ENCODE peak calls at places on chromosomes 16 and 17, in four cellular contexts. D is neuronal stem cell, Q is substantia nigra, X is lung. P is an unnamed sample.

GRCh38 chr17:40352779-40353394 is 11.7 kb downstream of the GJD3 start:
- DNase-seq in Q (no peak), D (no peak), X (no peak), P (no peak)

GRCh38 chr16:82082543-82083244 is 47.6 kb downstream of the HSD17B2 start:
- DNase-seq in D (no peak), Q (no peak), X (no peak), P (no peak)

GRCh38 chr17:80790021-80790765 is 201.4 kb upstream of the CHMP6 start:
- DNase-seq in X (no peak), D (no peak), Q (no peak), P (no peak)

GRCh38 chr16:56950881-56951771 is 10.6 kb upstream of the CETP start:
- DNase-seq in Q (no peak), D (peak; percentile 24), X (peak; percentile 37), P (no peak)

GRCh38 chr17:75854111-75854748 is 905 bp downstream of the WBP2 start:
- DNase-seq in Q (no peak), D (no peak), X (no peak), P (no peak)

GRCh38 chr16:67246945-67247697 is at the start of gene FHOD1:
- DNase-seq in X (peak; percentile 99), D (peak; percentile 89), Q (peak; percentile 79), P (peak; percentile 81)

GRCh38 chr17:17943281-17943984 is 28.8 kb downstream of the TOM1L2 start:
- DNase-seq in Q (no peak), X (no peak), D (no peak), P (no peak)

GRCh38 chr17:48490391-48491026 is 40.3 kb downstream of the HOXB1 start:
- DNase-seq in X (no peak), Q (no peak), D (no peak), P (no peak)

GRCh38 chr17:80169784-80170500 is at the start of gene CARD14:
- DNase-seq in D (no peak), Q (no peak), X (peak; percentile 68), P (no peak)

GRCh38 chr16:57372372-57373116 is at the start of gene CX3CL1:
- DNase-seq in X (peak; percentile 53), Q (no peak), D (no peak), P (peak; percentile 37)

GRCh38 chr17:40355123-40355803 is 9.3 kb downstream of the GJD3 start:
- DNase-seq in X (peak; percentile 76), D (peak; percentile 72), Q (no peak), P (no peak)

GRCh38 chr16:12084436-12084835 is 107.9 kb downstream of the SNX29 start:
- DNase-seq in X (no peak), D (no peak), Q (no peak), P (no peak)

GRCh38 chr17:5419959-5420653 is at the start of gene RPAIN:
- DNase-seq in D (no peak), X (peak; percentile 86), Q (peak; percentile 66), P (peak; percentile 91)

GRCh38 chr17:81858967-81859905 is 1.1 kb downstream of the P4HB start:
- DNase-seq in D (no peak), Q (no peak), X (no peak), P (no peak)

GRCh38 chr17:63542942-63543821 is 7.1 kb upstream of the DCAF7 start:
- DNase-seq in Q (no peak), X (no peak), D (no peak), P (no peak)

GRCh38 chr17:29582767-29583166 is 6.7 kb downstream of the GIT1 start:
- DNase-seq in Q (peak; percentile 41), X (no peak), D (no peak), P (peak; percentile 80)

GRCh38 chr17:82148997-82149396 is 51.0 kb upstream of the FASN start:
- DNase-seq in X (no peak), D (no peak), Q (no peak), P (no peak)

GRCh38 chr17:65155622-65156021 is 18.5 kb downstream of the RGS9 start:
- DNase-seq in D (no peak), X (no peak), Q (no peak), P (no peak)

GRCh38 chr17:28750178-28751047 is 6.6 kb downstream of the TRAF4 start:
- DNase-seq in Q (peak; percentile 50), D (peak; percentile 89), X (peak; percentile 94), P (peak; percentile 84)

GRCh38 chr16:57185446-57185944 is 344 bp downstream of the PSME3IP1 start:
- DNase-seq in Q (no peak), X (peak; percentile 40), D (no peak), P (no peak)

GRCh38 chr16:234468-235305 is at the start of gene FAM234A:
- DNase-seq in D (peak; percentile 95), X (peak; percentile 92), Q (peak; percentile 20), P (peak; percentile 90)

GRCh38 chr16:3073448-3073847 is 8.0 kb downstream of the IL32 start:
- DNase-seq in Q (no peak), X (no peak), D (no peak), P (no peak)

GRCh38 chr16:67708368-67708771 is 10.7 kb downstream of the GFOD2 start:
- DNase-seq in D (no peak), X (no peak), Q (no peak), P (no peak)

GRCh38 chr17:78492116-78492799 is 84.9 kb downstream of the DNAH17 start:
- DNase-seq in Q (no peak), D (no peak), X (no peak), P (no peak)

GRCh38 chr17:74176546-74177001 is 26.9 kb upstream of the RPL38 start:
- DNase-seq in Q (no peak), D (peak; percentile 63), X (peak; percentile 49), P (peak; percentile 22)

GRCh38 chr16:23855010-23855409 is 19.2 kb downstream of the PRKCB start:
- DNase-seq in X (no peak), Q (no peak), D (no peak), P (no peak)

GRCh38 chr17:38702900-38703741 is 2.0 kb upstream of the MLLT6 start:
- DNase-seq in D (no peak), X (no peak), Q (no peak), P (no peak)

GRCh38 chr16:81469710-81470481 is 25.3 kb downstream of the CMIP start:
- DNase-seq in Q (no peak), X (no peak), D (no peak), P (no peak)

GRCh38 chr16:85372627-85373372 is 240.3 kb upstream of the GSE1 start:
- DNase-seq in X (no peak), D (no peak), Q (no peak), P (no peak)

GRCh38 chr17:6392609-6393367 is 42.1 kb downstream of the AIPL1 start:
- DNase-seq in Q (no peak), X (no peak), D (no peak), P (no peak)

GRCh38 chr17:13476722-13477121 is 125.0 kb downstream of the HS3ST3A1 start:
- DNase-seq in D (no peak), Q (no peak), X (no peak), P (no peak)

GRCh38 chr17:9108166-9108565 is 86.9 kb downstream of the NTN1 start:
- DNase-seq in X (no peak), Q (no peak), D (no peak), P (no peak)

GRCh38 chr17:78753316-78754250 is 28.5 kb downstream of the CYTH1 start:
- DNase-seq in X (no peak), Q (no peak), D (no peak), P (no peak)

GRCh38 chr17:19744922-19745757 is 3.0 kb downstream of the ALDH3A1 start:
- DNase-seq in D (peak; percentile 89), Q (no peak), X (peak; percentile 89), P (peak; percentile 86)
- H3K27ac ChIP-seq in D (no peak overlapping the region), Q (peak overlapping the region; percentile 55), X (no peak overlapping the region), P (no peak overlapping the region)

GRCh38 chr17:35019386-35020179 is 39.3 kb downstream of the LIG3 start:
- DNase-seq in X (no peak), D (no peak), Q (no peak), P (no peak)

GRCh38 chr17:35023538-35023937 is 40.0 kb downstream of the RFFL start:
- DNase-seq in D (no peak), Q (no peak), X (no peak), P (no peak)

GRCh38 chr17:35022536-35023063 is 40.9 kb downstream of the RFFL start:
- DNase-seq in D (no peak), Q (peak; percentile 92), X (peak; percentile 83), P (peak; percentile 76)

GRCh38 chr17:35018814-35019213 is 38.5 kb downstream of the LIG3 start:
- DNase-seq in D (no peak), X (no peak), Q (no peak), P (no peak)

GRCh38 chr17:35021520-35022380 is 41.4 kb downstream of the LIG3 start:
- DNase-seq in D (no peak), Q (no peak), X (no peak), P (no peak)
- H3K27ac ChIP-seq in D (no peak overlapping the region), Q (peak overlapping the region; percentile 98), X (peak overlapping the region; percentile 72), P (peak overlapping the region; percentile 84)

GRCh38 chr16:54303613-54304012 is 17.0 kb upstream of the IRX3 start:
- DNase-seq in Q (no peak), X (no peak), D (no peak), P (no peak)
- H3K27ac ChIP-seq in Q (no peak overlapping the region), X (no peak overlapping the region), D (no peak overlapping the region), P (no peak overlapping the region)

GRCh38 chr16:8673611-8674412 is 605 bp upstream of the ABAT start:
- DNase-seq in X (no peak), Q (no peak), D (no peak), P (no peak)
- H3K27ac ChIP-seq in X (no peak overlapping the region), Q (peak overlapping the region; percentile 63), D (no peak overlapping the region), P (peak overlapping the region; percentile 52)

DNA sequence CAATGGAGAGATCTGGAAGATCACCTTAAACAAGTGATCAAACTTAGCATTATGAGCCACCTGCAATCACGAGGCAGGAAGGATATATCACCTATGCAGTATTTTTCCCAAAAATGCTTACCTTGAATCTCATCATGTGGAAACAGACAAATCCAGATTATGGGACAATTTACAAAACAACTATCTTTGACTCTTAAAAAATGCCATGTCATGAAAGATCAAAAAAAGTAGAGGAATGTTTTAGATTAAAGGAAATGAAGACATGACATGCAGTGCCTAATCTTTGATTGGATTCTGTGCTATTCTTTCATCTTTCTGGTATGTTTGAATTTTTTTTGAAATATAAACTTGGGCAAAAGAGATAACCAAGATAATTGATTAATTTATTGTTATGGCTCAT is 95.9 kb downstream of the KPNA2 start:
- DNase-seq in D (no peak), X (no peak), Q (no peak), P (no peak)
- H3K27ac ChIP-seq in D (no peak overlapping the region), X (no peak overlapping the region), Q (no peak overlapping the region), P (no peak overlapping the region)

DNA sequence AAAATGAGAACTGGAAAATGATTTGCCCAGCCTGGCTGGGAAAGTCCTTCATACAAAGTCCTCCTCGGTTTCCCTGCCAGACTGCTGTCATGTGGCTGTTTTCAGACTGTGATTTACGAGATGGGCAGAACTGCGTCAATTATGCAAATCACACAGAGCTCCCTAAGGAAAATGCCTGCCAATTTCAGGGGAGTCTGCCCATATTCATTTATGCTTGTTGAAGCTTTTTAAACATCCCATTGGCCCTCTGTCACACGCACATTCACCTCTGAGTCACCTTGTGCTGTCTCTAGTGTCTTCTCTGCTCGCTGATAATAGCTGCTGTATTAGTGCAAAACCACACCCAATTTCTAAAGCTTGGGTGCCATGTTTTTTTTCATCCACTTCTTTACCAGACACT is 81.7 kb upstream of the FAM20A start:
- DNase-seq in Q (no peak), D (no peak), X (no peak), P (no peak)
- H3K27ac ChIP-seq in Q (no peak overlapping the region), D (no peak overlapping the region), X (no peak overlapping the region), P (no peak overlapping the region)